ENCODE peak calls at places on chromosome 3, in seven cellular contexts. A, H, W, J, V, R and N are unnamed samples.

GRCh38 chr3:193878051-193878838 is 257.7 kb upstream of the HES1 start:
- DNase-seq in J (no peak), R (no peak), A (no peak), W (no peak), H (no peak), V (no peak), N (no peak)

GRCh38 chr3:47705391-47705790 is 76.3 kb downstream of the SMARCC1 start:
- DNase-seq in W (no peak), A (no peak), J (no peak), V (no peak), H (no peak), R (no peak), N (no peak)

GRCh38 chr3:123421353-123422174 is 27.3 kb downstream of the ADCY5 start:
- DNase-seq in V (no peak), A (peak; percentile 69), W (no peak), H (no peak), J (no peak), R (no peak), N (no peak)

GRCh38 chr3:80233576-80233975 is 465.8 kb upstream of the ROBO1 start:
- DNase-seq in V (no peak), R (no peak), J (no peak), H (no peak), W (no peak), A (no peak), N (no peak)

GRCh38 chr3:11118181-11118682 is 36.1 kb upstream of the HRH1 start:
- DNase-seq in H (no peak), A (no peak), R (no peak), W (no peak), V (no peak), J (no peak), N (no peak)

GRCh38 chr3:29080967-29081366 is 199.9 kb upstream of the RBMS3 start:
- DNase-seq in R (no peak), A (no peak), J (no peak), V (no peak), H (no peak), W (no peak), N (no peak)

GRCh38 chr3:42118762-42119361 is 27.7 kb downstream of the TRAK1 start:
- DNase-seq in R (peak; percentile 71), W (peak; percentile 67), J (peak; percentile 19), H (peak; percentile 74), A (peak; percentile 80), V (peak; percentile 56), N (peak; percentile 59)

GRCh38 chr3:78659386-78659987 is 1108.3 kb downstream of the ROBO1 start:
- DNase-seq in W (peak; percentile 5), R (no peak), J (no peak), A (peak; percentile 21), H (peak; percentile 29), V (no peak), N (no peak)

GRCh38 chr3:64321747-64322146 is 96.5 kb upstream of the PRICKLE2 start:
- DNase-seq in J (no peak), V (no peak), R (no peak), W (no peak), A (no peak), H (no peak), N (no peak)

GRCh38 chr3:195125646-195126045 is 145.3 kb downstream of the XXYLT1 start:
- DNase-seq in V (no peak), H (no peak), R (no peak), J (no peak), W (no peak), A (no peak), N (no peak)

GRCh38 chr3:186257866-186258265 is 104.2 kb downstream of the DGKG start:
- DNase-seq in J (no peak), A (no peak), W (no peak), R (no peak), H (no peak), V (no peak), N (no peak)

GRCh38 chr3:160088492-160089137 is 100.0 kb downstream of the IL12A start:
- DNase-seq in R (no peak), W (no peak), V (no peak), H (no peak), J (no peak), A (no peak), N (no peak)

GRCh38 chr3:71266875-71267274 is 316.7 kb downstream of the FOXP1 start:
- DNase-seq in V (no peak), J (no peak), R (no peak), A (no peak), W (no peak), H (no peak), N (no peak)

GRCh38 chr3:149514471-149514870 is 40.0 kb downstream of the TM4SF4 start:
- DNase-seq in H (no peak), J (no peak), W (no peak), V (no peak), R (no peak), A (no peak), N (no peak)

GRCh38 chr3:36993326-36994283 is at the start of gene MLH1:
- DNase-seq in H (peak; percentile 100), J (peak; percentile 53), R (peak; percentile 100), W (peak; percentile 94), A (peak; percentile 84), V (peak; percentile 56), N (peak; percentile 48)

GRCh38 chr3:108493862-108494261 is 16.5 kb downstream of the MYH15 start:
- DNase-seq in W (no peak), H (no peak), V (no peak), J (no peak), R (no peak), A (peak; percentile 65), N (no peak)

GRCh38 chr3:180175572-180175971 is 138.8 kb upstream of the PEX5L start:
- DNase-seq in W (no peak), J (no peak), A (no peak), R (no peak), H (no peak), V (no peak), N (no peak)

GRCh38 chr3:116135462-116135861 is 309.8 kb downstream of the LSAMP start:
- DNase-seq in A (peak; percentile 36), R (no peak), V (no peak), J (no peak), H (no peak), W (no peak), N (no peak)

GRCh38 chr3:58272891-58273290 is 33.2 kb upstream of the RPP14 start:
- DNase-seq in A (no peak), H (no peak), W (no peak), J (no peak), V (no peak), R (no peak), N (no peak)

GRCh38 chr3:163541629-163542028 is 1536.7 kb downstream of the SI start:
- DNase-seq in J (no peak), A (no peak), W (no peak), V (no peak), R (no peak), H (no peak), N (no peak)

GRCh38 chr3:119292666-119293065 is 1.5 kb upstream of the ARHGAP31 start:
- DNase-seq in R (no peak), W (no peak), J (no peak), A (no peak), H (no peak), V (peak; percentile 25), N (no peak)

GRCh38 chr3:172126741-172127140 is 87.4 kb downstream of the FNDC3B start:
- DNase-seq in H (no peak), W (no peak), A (no peak), J (no peak), V (no peak), R (no peak), N (no peak)
- TF ChIP-seq TAF1 in H (no peak), W (no peak), A (no peak), J (no peak), V (no peak), R (no peak), N (no peak)

DNA sequence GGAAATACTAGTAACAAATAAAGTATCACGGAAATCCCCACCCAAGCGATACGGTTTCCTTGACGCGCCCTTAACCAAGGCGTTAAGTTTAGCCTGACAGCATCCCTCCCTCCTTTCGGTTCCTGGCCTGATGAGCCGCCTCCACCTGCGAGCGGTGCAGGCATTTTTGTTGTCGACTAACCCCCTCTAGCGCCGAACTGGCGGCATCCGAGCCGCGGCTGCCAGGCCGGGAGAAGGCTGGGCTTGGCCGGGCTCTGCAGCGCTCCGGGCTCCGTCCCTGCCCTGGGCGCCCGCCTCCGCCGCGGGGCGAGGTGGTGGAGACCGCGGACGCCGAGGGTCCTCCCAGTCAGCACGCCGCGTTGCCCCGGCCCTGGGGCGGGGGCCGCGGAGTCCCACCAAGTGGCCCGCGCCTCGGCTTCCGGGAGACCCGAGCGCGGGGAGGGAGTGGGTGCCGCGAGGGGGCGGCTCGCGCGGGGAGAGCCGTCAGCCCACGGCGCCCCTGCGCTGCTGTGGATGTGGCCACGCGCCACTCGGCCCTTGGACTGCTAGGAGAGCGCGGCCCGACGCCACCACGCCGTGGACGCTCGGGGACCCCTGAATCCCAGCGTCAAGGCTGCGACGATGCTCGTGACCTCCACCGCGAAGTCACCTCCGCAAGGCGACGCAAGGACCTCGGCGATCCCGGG is 1.1 kb upstream of the EPHA6 start:
- DNase-seq in A (peak; percentile 82), J (peak; percentile 70), R (peak; percentile 13), V (peak; percentile 61), H (peak; percentile 58), W (no peak), N (peak; percentile 72)
- TF ChIP-seq TAF1 in A (no peak), J (no peak), R (no peak), V (no peak), H (no peak), W (no peak), N (no peak)

GRCh38 chr3:184291738-184292445 is 7.1 kb upstream of the PSMD2 start:
- DNase-seq in V (no peak), H (no peak), J (no peak), R (no peak), A (no peak), W (no peak), N (no peak)

GRCh38 chr3:184284696-184285095 is 8.9 kb downstream of the ECE2 start:
- DNase-seq in R (no peak), V (no peak), H (peak; percentile 58), A (peak; percentile 91), W (peak; percentile 79), J (no peak), N (peak; percentile 41)

GRCh38 chr3:184291044-184291737 is 7.8 kb upstream of the PSMD2 start:
- DNase-seq in H (no peak), V (no peak), J (no peak), W (no peak), R (no peak), A (no peak), N (no peak)

GRCh38 chr3:184290331-184290730 is 8.7 kb upstream of the PSMD2 start:
- DNase-seq in V (no peak), H (no peak), J (no peak), R (no peak), A (no peak), W (no peak), N (no peak)

DNA sequence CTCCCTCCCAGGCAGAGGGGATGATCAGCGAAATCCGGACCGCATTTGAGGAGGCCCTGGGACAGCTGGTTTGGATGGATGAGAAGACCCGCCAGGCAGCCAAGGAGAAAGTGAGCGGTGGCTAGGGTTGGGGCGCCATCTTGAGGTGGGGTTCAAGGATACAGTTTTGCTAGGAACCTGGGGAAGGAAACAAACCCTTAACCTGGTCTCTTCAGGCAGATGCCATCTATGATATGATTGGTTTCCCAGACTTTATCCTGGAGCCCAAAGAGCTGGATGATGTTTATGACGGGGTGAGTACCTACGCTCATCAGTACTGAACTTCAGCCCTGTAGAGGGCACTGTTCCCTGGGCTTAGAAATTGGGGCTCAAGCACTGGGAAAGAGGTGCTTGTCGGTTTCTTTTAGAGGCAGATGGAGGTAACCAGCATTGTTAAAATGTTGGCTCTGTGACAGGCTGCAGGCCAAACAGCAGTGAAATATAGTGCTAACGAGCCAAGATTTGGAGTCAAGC is 9.6 kb upstream of the PSMD2 start:
- DNase-seq in V (peak; percentile 55), R (no peak), A (peak; percentile 83), W (peak; percentile 82), J (peak; percentile 57), H (no peak), N (peak; percentile 75)
- TF ChIP-seq TAF1 in V (no peak), R (no peak), A (no peak), W (no peak), J (no peak), H (no peak), N (no peak)

GRCh38 chr3:52246728-52247454 is 1.3 kb downstream of the PPM1M start:
- DNase-seq in W (no peak), R (no peak), H (no peak), V (no peak), A (no peak), J (no peak), N (no peak)
- TF ChIP-seq TAF1 in W (no peak), R (no peak), H (no peak), V (no peak), A (no peak), J (no peak), N (no peak)